ENCODE peak calls at places on chromosomes 5 and 9, in four cellular contexts. W, O, Q and N are unnamed samples.

GRCh38 chr9:85647571-85647970 is 94.2 kb downstream of the AGTPBP1 start:
- DNase-seq in W (no peak), O (no peak), Q (no peak), N (no peak)

GRCh38 chr5:162956570-162956969 is 480.8 kb upstream of the CCNG1 start:
- DNase-seq in O (no peak), W (no peak), Q (peak; percentile 28), N (no peak)

GRCh38 chr5:50593681-50594080 is 72.8 kb upstream of the PARP8 start:
- DNase-seq in W (no peak), Q (no peak), O (peak; percentile 77), N (no peak)

GRCh38 chr9:130499804-130500263 is 55.1 kb downstream of the ASS1 start:
- DNase-seq in W (no peak), O (no peak), Q (no peak), N (no peak)

GRCh38 chr9:133862585-133863041 is 124.5 kb upstream of the SARDH start:
- DNase-seq in Q (no peak), O (no peak), W (no peak), N (no peak)

GRCh38 chr5:143101134-143101533 is 302.4 kb downstream of the NR3C1 start:
- DNase-seq in Q (no peak), O (no peak), W (no peak), N (no peak)

GRCh38 chr9:73137286-73137899 is 14.3 kb upstream of the ANXA1 start:
- DNase-seq in O (no peak), W (no peak), Q (no peak), N (no peak)

GRCh38 chr5:167819406-167819805 is 472.0 kb upstream of the WWC1 start:
- DNase-seq in W (no peak), Q (no peak), O (no peak), N (no peak)

GRCh38 chr9:16125637-16126036 is 572.8 kb downstream of the CCDC171 start:
- DNase-seq in W (peak; percentile 62), Q (no peak), O (no peak), N (no peak)

GRCh38 chr5:112646139-112646941 is 91.3 kb upstream of the APC start:
- DNase-seq in W (no peak), Q (no peak), O (no peak), N (no peak)

GRCh38 chr9:117732494-117732893 is 28.3 kb downstream of the TLR4 start:
- DNase-seq in Q (no peak), O (no peak), W (no peak), N (no peak)

GRCh38 chr5:125295405-125295872 is 549.0 kb upstream of the ZNF608 start:
- DNase-seq in Q (no peak), O (no peak), W (peak; percentile 52), N (no peak)

GRCh38 chr9:27387722-27388121 is 90.8 kb upstream of the EQTN start:
- DNase-seq in Q (no peak), O (no peak), W (no peak), N (no peak)

GRCh38 chr5:171595401-171595800 is 176.0 kb downstream of the FGF18 start:
- DNase-seq in Q (no peak), W (no peak), O (no peak), N (no peak)

GRCh38 chr9:79220246-79220645 is 351.5 kb upstream of the TLE4 start:
- DNase-seq in Q (no peak), O (no peak), W (no peak), N (no peak)

GRCh38 chr5:94932259-94932658 is 313.8 kb downstream of the SLF1 start:
- DNase-seq in W (no peak), O (no peak), Q (no peak), N (no peak)

GRCh38 chr5:31990701-31991110 is 183.4 kb downstream of the GOLPH3 start:
- DNase-seq in W (no peak), O (no peak), Q (no peak), N (no peak)

GRCh38 chr5:73434921-73435320 is 13.7 kb downstream of the FOXD1 start:
- DNase-seq in Q (no peak), O (no peak), W (no peak), N (peak; percentile 16)

GRCh38 chr9:14320272-14321245 is 6.6 kb upstream of the NFIB start:
- DNase-seq in O (no peak), Q (no peak), W (peak; percentile 95), N (peak; percentile 70)

GRCh38 chr9:123008909-123009308 is 24.6 kb upstream of the GPR21 start:
- DNase-seq in Q (no peak), W (no peak), O (no peak), N (no peak)

GRCh38 chr9:37156781-37157356 is 36.5 kb downstream of the ZCCHC7 start:
- DNase-seq in Q (peak; percentile 63), W (peak; percentile 38), O (no peak), N (no peak)

GRCh38 chr9:98801969-98802371 is 5.5 kb upstream of the GALNT12 start:
- DNase-seq in O (no peak), Q (peak; percentile 84), W (no peak), N (no peak)

GRCh38 chr5:55758231-55758630 is 20.4 kb downstream of the DDX4 start:
- DNase-seq in Q (no peak), W (no peak), O (no peak), N (no peak)

GRCh38 chr5:672329-673139 is 20.6 kb downstream of the TPPP start:
- DNase-seq in O (peak; percentile 80), W (peak; percentile 68), Q (peak; percentile 95), N (peak; percentile 79)

GRCh38 chr9:129352157-129352870 is 174.3 kb upstream of the IER5L start:
- DNase-seq in Q (peak; percentile 90), W (no peak), O (no peak), N (peak; percentile 82)

DNA sequence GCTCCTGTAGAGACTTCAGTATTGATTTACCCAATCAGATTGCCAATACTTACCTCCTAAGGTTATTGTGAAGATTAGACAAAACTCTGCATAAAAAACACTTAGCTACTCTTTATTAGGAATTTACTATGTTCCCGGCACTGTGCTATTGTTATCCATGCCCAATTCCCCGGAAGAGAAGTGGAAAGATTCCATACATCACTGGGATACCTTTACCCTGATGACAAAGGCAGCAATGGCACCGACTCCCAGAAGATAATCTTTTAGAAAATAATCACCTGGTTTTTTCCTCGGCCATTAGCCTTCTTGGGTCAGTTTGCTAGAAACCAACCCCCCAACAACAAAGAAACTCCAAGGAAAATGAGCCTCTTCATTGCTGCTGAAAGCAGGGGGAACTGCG is 226.0 kb downstream of the SNX18 start:
- DNase-seq in Q (peak; percentile 72), W (no peak), O (no peak), N (no peak)
- H3K4me3 ChIP-seq in Q (no peak overlapping the region), W (no peak overlapping the region), O (no peak overlapping the region), N (no peak overlapping the region)

GRCh38 chr5:151096001-151096373 is 15.2 kb upstream of the TNIP1 start:
- DNase-seq in O (no peak), W (no peak), Q (no peak), N (no peak)
- H3K4me1 ChIP-seq in O (peaks cover 58% of the 10 kb centered on the region), W (peaks cover 22% of the 10 kb centered on the region), Q (peaks cover 3% of the 10 kb centered on the region), N (no peaks in the 10 kb centered on the region)

GRCh38 chr5:129174447-129174846 is 79.9 kb downstream of the ISOC1 start:
- DNase-seq in O (no peak), Q (no peak), W (no peak), N (no peak)

GRCh38 chr5:129172561-129172960 is 78.0 kb downstream of the ISOC1 start:
- DNase-seq in Q (peak; percentile 14), W (no peak), O (no peak), N (no peak)

DNA sequence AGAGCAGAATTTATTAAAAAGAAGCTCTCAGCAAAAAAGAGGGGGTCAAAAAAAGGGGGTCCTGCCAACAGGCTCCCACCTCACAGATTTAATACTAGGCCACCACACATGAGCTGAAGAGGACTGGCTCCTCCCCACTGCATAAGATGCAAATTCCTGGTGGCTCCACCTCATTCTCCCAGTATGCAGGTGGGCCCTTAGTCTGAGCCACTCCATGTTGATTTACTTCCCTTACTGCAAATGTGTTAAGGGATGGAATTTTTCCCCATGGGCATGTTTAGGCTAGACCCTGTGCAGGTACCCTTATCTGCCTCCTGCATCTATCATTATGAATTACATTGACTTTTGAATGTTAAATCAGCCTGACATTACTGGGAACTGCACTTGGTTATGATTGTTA is 82.9 kb downstream of the ISOC1 start:
- DNase-seq in Q (peak; percentile 44), W (no peak), O (no peak), N (no peak)
- H3K4me3 ChIP-seq in Q (no peak overlapping the region), W (no peak overlapping the region), O (no peak overlapping the region), N (no peak overlapping the region)

GRCh38 chr5:92909545-92909962 is 671.5 kb downstream of the NR2F1-AS1 start:
- DNase-seq in Q (peak; percentile 63), W (peak; percentile 11), O (no peak), N (peak; percentile 67)

GRCh38 chr5:92907914-92908606 is 673.0 kb downstream of the NR2F1-AS1 start:
- DNase-seq in Q (no peak), O (no peak), W (peak; percentile 75), N (no peak)

GRCh38 chr5:92911293-92911692 is 669.7 kb downstream of the NR2F1-AS1 start:
- DNase-seq in Q (no peak), W (no peak), O (no peak), N (no peak)

GRCh38 chr5:92906798-92907380 is 674.1 kb downstream of the NR2F1-AS1 start:
- DNase-seq in W (no peak), O (no peak), Q (no peak), N (no peak)

DNA sequence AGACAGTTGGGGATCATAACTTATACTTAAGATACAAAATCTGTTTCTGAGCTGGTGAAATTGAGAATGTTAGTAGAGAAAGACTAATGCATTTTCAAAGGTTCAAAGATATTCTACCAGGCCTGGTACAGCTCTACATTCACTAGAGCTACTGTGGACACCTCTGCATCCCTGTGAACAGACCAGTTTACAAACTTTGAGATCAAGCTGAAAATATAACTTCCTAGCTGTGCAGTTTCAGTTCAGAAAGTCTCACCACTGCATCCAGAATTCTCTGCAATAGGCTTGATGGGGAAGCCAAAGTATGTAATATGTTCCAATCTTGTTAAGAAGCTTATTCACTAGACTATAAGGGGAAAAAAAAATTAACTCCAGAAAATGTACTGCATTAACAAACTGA is 672.1 kb downstream of the NR2F1-AS1 start:
- DNase-seq in O (no peak), W (no peak), Q (no peak), N (no peak)
- H3K4me1 ChIP-seq in O (no peaks in the 10 kb centered on the region), W (peaks cover 3% of the 10 kb centered on the region), Q (no peaks in the 10 kb centered on the region), N (no peaks in the 10 kb centered on the region)